ENCODE peak calls at places on chromosomes 16 and 17, in eight cellular contexts. J is stimulated activated CD4-positive, alpha-beta T cell treated with anti-CD3 and anti-CD28 coated beads, Interleukin-1b, Interleukin-23, amount 100 ng/mL, for 24 hours; I is stimulated activated naive CD8-positive, alpha-beta T cell treated with anti-CD3 and anti-CD28 coated beads, Interleukin-15, amount 100 ng/mL, for 72 hours; Z is fibroblast of pulmonary artery; L is substantia nigra; B is iPS DF 19.7; Q is RCC 7860; X is CD4-positive, alpha-beta memory T cell. H is an unnamed sample.

GRCh38 chr17:77165577-77165976 is 24.8 kb downstream of the SEC14L1 start:
- DNase-seq in B (no peak), L (no peak), Z (no peak), Q (no peak), I (no peak), X (no peak), J (no peak), H (no peak)

GRCh38 chr17:77308768-77309726 is 168.3 kb downstream of the SEC14L1 start:
- DNase-seq in I (no peak), J (no peak), Z (peak), L (no peak), X (no peak), B (no peak), Q (peak), H (no peak)

GRCh38 chr17:37084375-37084774 is 135.6 kb downstream of the AATF start:
- DNase-seq in B (no peak), X (no peak), I (no peak), Z (no peak), L (no peak), Q (no peak), J (no peak), H (no peak)

GRCh38 chr17:56913000-56913866 is 616 bp downstream of the TRIM25 start:
- DNase-seq in Z (peak), I (no peak), L (no peak), J (peak), B (no peak), X (no peak), Q (peak), H (no peak)

GRCh38 chr17:13520899-13521572 is 80.7 kb downstream of the HS3ST3A1 start:
- DNase-seq in L (no peak), X (no peak), I (no peak), B (no peak), Q (peak), J (no peak), Z (peak), H (no peak)

GRCh38 chr17:37168731-37169353 is 206.9 kb upstream of the C17orf78 start:
- DNase-seq in J (no peak), L (no peak), Z (no peak), X (no peak), Q (no peak), I (no peak), B (no peak), H (no peak)

GRCh38 chr17:35044181-35044580 is 19.3 kb downstream of the RFFL start:
- DNase-seq in L (no peak), Z (no peak), J (no peak), I (no peak), Q (no peak), B (no peak), X (no peak), H (no peak)

GRCh38 chr17:83200746-83201145 is 121.3 kb downstream of the METRNL start:
- DNase-seq in I (no peak), L (no peak), Z (no peak), X (no peak), Q (no peak), B (no peak), J (no peak), H (no peak)

GRCh38 chr17:45229681-45230409 is 8.2 kb downstream of the FMNL1 start:
- DNase-seq in J (no peak), B (no peak), Q (no peak), L (no peak), I (peak), Z (no peak), X (no peak), H (no peak)

GRCh38 chr17:12987120-12987519 is 30.7 kb downstream of the ELAC2 start:
- DNase-seq in Z (no peak), J (no peak), I (no peak), B (no peak), L (no peak), X (no peak), Q (no peak), H (no peak)

GRCh38 chr17:78442648-78443128 is 64.2 kb downstream of the PGS1 start:
- DNase-seq in X (no peak), B (no peak), Q (no peak), I (no peak), L (no peak), Z (peak), J (no peak), H (no peak)

GRCh38 chr16:20676268-20676828 is 21.1 kb downstream of the ACSM1 start:
- DNase-seq in Q (no peak), L (no peak), X (no peak), B (no peak), J (no peak), Z (peak), I (no peak), H (no peak)

GRCh38 chr16:4501071-4501478 is 24.9 kb downstream of the HMOX2 start:
- DNase-seq in L (peak), J (no peak), Q (no peak), Z (peak), X (no peak), I (no peak), B (no peak), H (peak)

GRCh38 chr16:86517652-86518258 is 7.4 kb downstream of the FOXF1 start:
- DNase-seq in B (no peak), Z (peak), L (peak), X (no peak), I (peak), Q (peak), J (no peak), H (peak)

GRCh38 chr17:1379930-1380313 is 20.1 kb downstream of the YWHAE start:
- DNase-seq in I (peak), Z (no peak), J (no peak), Q (no peak), B (no peak), X (no peak), L (no peak), H (peak)

GRCh38 chr17:60390223-60390622 is 1.7 kb downstream of the USP32 start:
- DNase-seq in B (no peak), L (no peak), X (no peak), J (no peak), I (no peak), Q (peak), Z (peak), H (peak)

GRCh38 chr16:84920333-84920732 is 91.0 kb downstream of the ZDHHC7 start:
- DNase-seq in L (no peak), B (no peak), I (no peak), X (no peak), Q (no peak), J (no peak), Z (no peak), H (no peak)

GRCh38 chr17:42163113-42163512 is 8.3 kb upstream of the RAB5C start:
- DNase-seq in X (no peak), I (peak), Q (no peak), L (no peak), J (no peak), B (no peak), Z (no peak), H (no peak)

GRCh38 chr17:79177877-79178276 is 103.3 kb downstream of the ENGASE start:
- DNase-seq in I (no peak), J (no peak), X (no peak), Q (no peak), L (no peak), Z (no peak), B (no peak), H (no peak)

GRCh38 chr16:65061935-65062334 is 59.9 kb downstream of the CDH11 start:
- DNase-seq in B (no peak), L (no peak), J (no peak), X (no peak), Z (no peak), I (no peak), Q (no peak), H (peak)

GRCh38 chr17:57275365-57275764 is 19.0 kb downstream of the MSI2 start:
- DNase-seq in X (no peak), L (no peak), I (no peak), J (no peak), B (no peak), Z (no peak), Q (no peak), H (no peak)

GRCh38 chr16:75080205-75081029 is 36.2 kb downstream of the LDHD start:
- DNase-seq in J (no peak), I (no peak), X (no peak), Q (peak), L (no peak), B (no peak), Z (peak), H (no peak)

GRCh38 chr17:78759203-78759968 is 22.7 kb downstream of the CYTH1 start:
- DNase-seq in I (peak), B (no peak), Q (no peak), L (peak), X (peak), J (peak), Z (peak), H (no peak)

GRCh38 chr16:73228649-73229048 is 180.7 kb upstream of the ZFHX3 start:
- DNase-seq in Q (peak), J (no peak), X (no peak), B (no peak), L (no peak), Z (peak), I (no peak), H (no peak)

GRCh38 chr17:9330140-9330902 is 245.3 kb downstream of the STX8 start:
- DNase-seq in X (no peak), Z (no peak), J (no peak), Q (no peak), B (no peak), L (no peak), I (no peak), H (no peak)

GRCh38 chr16:55133654-55134053 is 190.3 kb upstream of the IRX6 start:
- DNase-seq in X (no peak), J (no peak), Q (no peak), B (no peak), Z (no peak), I (no peak), L (no peak), H (no peak)

GRCh38 chr16:76946879-76947278 is 244.1 kb upstream of the MON1B start:
- DNase-seq in J (no peak), Z (peak), L (no peak), B (no peak), I (no peak), Q (peak), X (no peak), H (no peak)

GRCh38 chr17:42669705-42670198 is 7.0 kb downstream of the PLEKHH3 start:
- DNase-seq in X (no peak), L (no peak), J (no peak), Q (no peak), B (no peak), I (no peak), Z (no peak), H (no peak)

GRCh38 chr17:74883241-74883750 is 10.1 kb downstream of the FADS6 start:
- DNase-seq in X (no peak), J (no peak), L (no peak), I (no peak), Q (no peak), B (no peak), Z (no peak), H (no peak)